ENCODE peak calls at places on chromosomes 3 and 15, in five cellular contexts. One of them, this sample, is unnamed.

GRCh38 chr3:138093721-138094120 is 21.7 kb downstream of the DZIP1L start:
- DNase-seq in CD4-positive, alpha-beta T cell: no peak
- DNase-seq in heart right ventricle: no peak
- DNase-seq in GM23248: no peak
- DNase-seq in spleen: no peak
- DNase-seq in this sample: no peak

GRCh38 chr3:109118584-109118983 is 650 bp upstream of the MORC1 start:
- DNase-seq in CD4-positive, alpha-beta T cell: no peak
- DNase-seq in heart right ventricle: no peak
- DNase-seq in GM23248: no peak
- DNase-seq in spleen: no peak
- DNase-seq in this sample: no peak

GRCh38 chr3:180048108-180048507 is 11.4 kb upstream of the PEX5L start:
- DNase-seq in CD4-positive, alpha-beta T cell: no peak
- DNase-seq in heart right ventricle: no peak
- DNase-seq in GM23248: no peak
- DNase-seq in spleen: no peak
- DNase-seq in this sample: no peak

GRCh38 chr3:187165144-187165543 is 25.8 kb upstream of the RPL39L start:
- DNase-seq in CD4-positive, alpha-beta T cell: peak; percentile 11
- DNase-seq in heart right ventricle: peak; percentile 45
- DNase-seq in GM23248: peak; percentile 67
- DNase-seq in spleen: no peak
- DNase-seq in this sample: no peak

GRCh38 chr3:54831091-54831490 is 96.8 kb downstream of the LRTM1 start:
- DNase-seq in CD4-positive, alpha-beta T cell: no peak
- DNase-seq in heart right ventricle: no peak
- DNase-seq in GM23248: no peak
- DNase-seq in spleen: no peak
- DNase-seq in this sample: no peak

GRCh38 chr3:66582721-66583141 is 81.9 kb upstream of the LRIG1 start:
- DNase-seq in CD4-positive, alpha-beta T cell: peak; percentile 21
- DNase-seq in heart right ventricle: no peak
- DNase-seq in GM23248: peak; percentile 52
- DNase-seq in spleen: peak; percentile 83
- DNase-seq in this sample: no peak

GRCh38 chr15:66163553-66163952 is 90.0 kb downstream of the MEGF11 start:
- DNase-seq in CD4-positive, alpha-beta T cell: no peak
- DNase-seq in heart right ventricle: no peak
- DNase-seq in GM23248: no peak
- DNase-seq in spleen: no peak
- DNase-seq in this sample: no peak

GRCh38 chr15:39969871-39970270 is 36.0 kb downstream of the EIF2AK4 start:
- DNase-seq in CD4-positive, alpha-beta T cell: no peak
- DNase-seq in heart right ventricle: peak; percentile 43
- DNase-seq in GM23248: peak; percentile 79
- DNase-seq in spleen: no peak
- DNase-seq in this sample: peak; percentile 71

GRCh38 chr15:55775316-55775715 is 32.4 kb upstream of the PRTG start:
- DNase-seq in CD4-positive, alpha-beta T cell: no peak
- DNase-seq in heart right ventricle: no peak
- DNase-seq in GM23248: peak; percentile 29
- DNase-seq in spleen: no peak
- DNase-seq in this sample: no peak

GRCh38 chr3:142993958-142994442 is 7.4 kb upstream of the U2SURP start:
- DNase-seq in CD4-positive, alpha-beta T cell: peak; percentile 30
- DNase-seq in heart right ventricle: peak; percentile 44
- DNase-seq in GM23248: peak; percentile 79
- DNase-seq in spleen: no peak
- DNase-seq in this sample: no peak

GRCh38 chr3:156677120-156677479 is 2.7 kb downstream of the TIPARP start:
- DNase-seq in CD4-positive, alpha-beta T cell: no peak
- DNase-seq in heart right ventricle: no peak
- DNase-seq in GM23248: peak; percentile 27
- DNase-seq in spleen: no peak
- DNase-seq in this sample: no peak

GRCh38 chr3:187678869-187679268 is 8.7 kb upstream of the SST start:
- DNase-seq in CD4-positive, alpha-beta T cell: no peak
- DNase-seq in heart right ventricle: peak; percentile 49
- DNase-seq in GM23248: peak; percentile 86
- DNase-seq in spleen: no peak
- DNase-seq in this sample: no peak

GRCh38 chr3:129992781-129993180 is 18.3 kb downstream of the TRH start:
- DNase-seq in CD4-positive, alpha-beta T cell: no peak
- DNase-seq in heart right ventricle: no peak
- DNase-seq in GM23248: peak; percentile 23
- DNase-seq in spleen: no peak
- DNase-seq in this sample: no peak

GRCh38 chr3:124281453-124282316 is 289.8 kb upstream of the ROPN1 start:
- DNase-seq in CD4-positive, alpha-beta T cell: no peak
- DNase-seq in heart right ventricle: peak; percentile 56
- DNase-seq in GM23248: peak; percentile 58
- DNase-seq in spleen: no peak
- DNase-seq in this sample: no peak

GRCh38 chr3:43707998-43708397 is 17.3 kb downstream of the ABHD5 start:
- DNase-seq in CD4-positive, alpha-beta T cell: no peak
- DNase-seq in heart right ventricle: no peak
- DNase-seq in GM23248: peak; percentile 93
- DNase-seq in spleen: no peak
- DNase-seq in this sample: no peak

GRCh38 chr15:67878647-67879293 is 38.9 kb upstream of the RNU6-1 start:
- DNase-seq in CD4-positive, alpha-beta T cell: no peak
- DNase-seq in heart right ventricle: no peak
- DNase-seq in GM23248: no peak
- DNase-seq in spleen: no peak
- DNase-seq in this sample: no peak

GRCh38 chr3:81696090-81696489 is 65.4 kb downstream of the GBE1 start:
- DNase-seq in CD4-positive, alpha-beta T cell: no peak
- DNase-seq in heart right ventricle: no peak
- DNase-seq in GM23248: no peak
- DNase-seq in spleen: no peak
- DNase-seq in this sample: no peak

GRCh38 chr3:105353485-105354161 is 13.1 kb upstream of the ALCAM start:
- DNase-seq in CD4-positive, alpha-beta T cell: no peak
- DNase-seq in heart right ventricle: no peak
- DNase-seq in GM23248: no peak
- DNase-seq in spleen: peak; percentile 73
- DNase-seq in this sample: peak; percentile 64

GRCh38 chr15:67782592-67782991 is 42.7 kb upstream of the SKOR1 start:
- DNase-seq in CD4-positive, alpha-beta T cell: no peak
- DNase-seq in heart right ventricle: no peak
- DNase-seq in GM23248: no peak
- DNase-seq in spleen: no peak
- DNase-seq in this sample: no peak

GRCh38 chr3:71847794-71848193 is 62.8 kb upstream of the PROK2 start:
- DNase-seq in CD4-positive, alpha-beta T cell: no peak
- DNase-seq in heart right ventricle: no peak
- DNase-seq in GM23248: no peak
- DNase-seq in spleen: no peak
- DNase-seq in this sample: no peak

GRCh38 chr15:25208735-25209134 is 230.1 kb downstream of the UBE3A start:
- DNase-seq in CD4-positive, alpha-beta T cell: no peak
- DNase-seq in heart right ventricle: no peak
- DNase-seq in GM23248: no peak
- DNase-seq in spleen: no peak
- DNase-seq in this sample: no peak
- H3K9me3 ChIP-seq in CD4-positive, alpha-beta T cell: peaks cover 8% of the 10 kb centered on the region
- H3K9me3 ChIP-seq in heart right ventricle: no peaks in the 10 kb centered on the region
- H3K9me3 ChIP-seq in GM23248: no peaks in the 10 kb centered on the region
- H3K9me3 ChIP-seq in spleen: no peaks in the 10 kb centered on the region
- H3K9me3 ChIP-seq in this sample: no peaks in the 10 kb centered on the region

GRCh38 chr3:12974316-12974715 is 98.9 kb downstream of the IQSEC1 start:
- DNase-seq in CD4-positive, alpha-beta T cell: no peak
- DNase-seq in heart right ventricle: no peak
- DNase-seq in GM23248: no peak
- DNase-seq in spleen: no peak
- DNase-seq in this sample: peak; percentile 25
- H3K27ac ChIP-seq in CD4-positive, alpha-beta T cell: no peak overlapping the region
- H3K27ac ChIP-seq in heart right ventricle: no peak overlapping the region
- H3K27ac ChIP-seq in GM23248: no peak overlapping the region
- H3K27ac ChIP-seq in spleen: peak overlapping the region; percentile 46
- H3K27ac ChIP-seq in this sample: no peak overlapping the region

DNA sequence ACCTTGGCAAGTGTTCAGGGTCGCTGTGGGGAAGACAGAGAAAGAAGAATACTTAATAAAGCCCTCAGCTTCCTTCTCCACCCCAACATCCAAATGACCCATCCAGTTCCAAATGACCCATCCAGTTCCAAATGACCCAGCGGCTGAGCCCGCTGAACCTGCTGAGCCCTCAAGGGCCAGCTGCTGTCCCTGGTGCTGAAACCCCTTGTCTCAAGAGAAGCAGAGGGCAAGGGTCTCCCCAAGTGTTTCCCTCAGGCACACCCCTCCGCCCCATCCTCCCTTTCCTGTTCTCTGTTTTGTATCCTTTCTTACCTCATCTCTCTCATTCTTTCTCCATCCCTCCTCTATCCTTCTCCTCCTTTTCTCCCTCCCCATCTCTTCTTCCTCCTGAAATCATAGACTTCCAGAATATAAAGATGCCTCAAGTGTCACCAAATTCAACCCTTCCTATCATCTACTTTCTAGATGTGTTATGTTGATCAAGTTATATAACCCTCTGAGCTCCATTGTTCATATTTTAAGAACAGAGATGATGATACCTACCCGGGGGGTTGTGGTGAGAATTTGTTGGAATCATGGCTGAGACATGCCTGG is 29.0 kb downstream of the CCDC33 start:
- DNase-seq in CD4-positive, alpha-beta T cell: no peak
- DNase-seq in heart right ventricle: peak; percentile 31
- DNase-seq in GM23248: peak; percentile 51
- DNase-seq in spleen: no peak
- DNase-seq in this sample: no peak
- H3K27me3 ChIP-seq in CD4-positive, alpha-beta T cell: peaks cover 14% of the 10 kb centered on the region
- H3K27me3 ChIP-seq in heart right ventricle: peaks cover 46% of the 10 kb centered on the region
- H3K27me3 ChIP-seq in GM23248: peaks cover 38% of the 10 kb centered on the region
- H3K27me3 ChIP-seq in spleen: no peaks in the 10 kb centered on the region
- H3K27me3 ChIP-seq in this sample: peaks cover 59% of the 10 kb centered on the region

GRCh38 chr3:161489390-161489789 is 7.2 kb upstream of the OTOL1 start:
- DNase-seq in CD4-positive, alpha-beta T cell: no peak
- DNase-seq in heart right ventricle: no peak
- DNase-seq in GM23248: no peak
- DNase-seq in spleen: no peak
- DNase-seq in this sample: no peak

DNA sequence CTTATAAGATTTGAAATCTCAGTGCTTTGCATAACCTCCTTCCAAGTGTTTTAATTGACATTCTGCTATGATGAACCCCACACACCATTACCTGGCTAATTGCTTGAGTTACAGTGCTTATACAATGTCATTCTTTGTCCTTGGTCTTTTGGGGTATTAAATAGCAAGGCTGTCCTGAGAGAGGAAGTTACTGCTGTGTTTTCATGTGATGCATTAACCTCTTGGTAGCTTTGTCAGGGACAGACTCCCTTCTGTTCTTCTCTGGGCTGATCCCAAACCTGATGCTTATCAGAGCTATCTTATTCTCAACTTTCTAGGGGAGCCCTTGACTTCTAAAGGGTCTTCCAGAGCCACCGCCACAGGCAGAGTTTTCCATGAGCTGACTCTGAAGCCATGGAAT is 12.4 kb upstream of the OTOL1 start:
- DNase-seq in CD4-positive, alpha-beta T cell: no peak
- DNase-seq in heart right ventricle: no peak
- DNase-seq in GM23248: no peak
- DNase-seq in spleen: no peak
- DNase-seq in this sample: no peak
- H3K9me3 ChIP-seq in CD4-positive, alpha-beta T cell: no peaks in the 10 kb centered on the region
- H3K9me3 ChIP-seq in heart right ventricle: no peaks in the 10 kb centered on the region
- H3K9me3 ChIP-seq in GM23248: no peaks in the 10 kb centered on the region
- H3K9me3 ChIP-seq in spleen: no peaks in the 10 kb centered on the region
- H3K9me3 ChIP-seq in this sample: no peaks in the 10 kb centered on the region

GRCh38 chr3:107629556-107629955 is 106.8 kb downstream of the BBX start:
- DNase-seq in CD4-positive, alpha-beta T cell: no peak
- DNase-seq in heart right ventricle: no peak
- DNase-seq in GM23248: no peak
- DNase-seq in spleen: no peak
- DNase-seq in this sample: no peak

GRCh38 chr3:107632576-107632975 is 109.8 kb downstream of the BBX start:
- DNase-seq in CD4-positive, alpha-beta T cell: no peak
- DNase-seq in heart right ventricle: no peak
- DNase-seq in GM23248: no peak
- DNase-seq in spleen: no peak
- DNase-seq in this sample: no peak

GRCh38 chr3:107633327-107634141 is 110.8 kb downstream of the BBX start:
- DNase-seq in CD4-positive, alpha-beta T cell: no peak
- DNase-seq in heart right ventricle: no peak
- DNase-seq in GM23248: no peak
- DNase-seq in spleen: no peak
- DNase-seq in this sample: no peak

GRCh38 chr3:107627962-107628542 is 105.3 kb downstream of the BBX start:
- DNase-seq in CD4-positive, alpha-beta T cell: no peak
- DNase-seq in heart right ventricle: no peak
- DNase-seq in GM23248: peak; percentile 18
- DNase-seq in spleen: no peak
- DNase-seq in this sample: no peak

DNA sequence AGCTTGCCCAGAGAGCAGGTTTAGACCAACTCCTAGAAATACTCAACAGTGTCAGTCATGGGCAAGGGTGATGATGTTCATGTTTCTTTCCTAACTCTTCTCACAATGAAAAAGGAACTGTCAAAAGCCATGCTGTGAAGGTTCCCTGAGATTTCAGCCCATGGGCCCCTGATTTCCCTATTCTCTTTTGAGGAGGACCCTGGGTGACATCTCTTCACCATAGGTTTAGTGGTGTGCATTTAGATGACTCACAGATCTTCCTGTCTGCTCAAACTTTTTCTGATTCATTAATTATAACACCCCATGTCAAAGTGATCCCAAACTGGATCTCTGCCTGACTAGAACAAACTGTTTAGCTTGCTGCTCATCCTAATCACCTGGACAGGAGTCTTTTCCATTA is 108.0 kb downstream of the BBX start:
- DNase-seq in CD4-positive, alpha-beta T cell: no peak
- DNase-seq in heart right ventricle: no peak
- DNase-seq in GM23248: no peak
- DNase-seq in spleen: no peak
- DNase-seq in this sample: no peak
- H3K27ac ChIP-seq in CD4-positive, alpha-beta T cell: no peak overlapping the region
- H3K27ac ChIP-seq in heart right ventricle: no peak overlapping the region
- H3K27ac ChIP-seq in GM23248: no peak overlapping the region
- H3K27ac ChIP-seq in spleen: peak overlapping the region; percentile 47
- H3K27ac ChIP-seq in this sample: no peak overlapping the region

DNA sequence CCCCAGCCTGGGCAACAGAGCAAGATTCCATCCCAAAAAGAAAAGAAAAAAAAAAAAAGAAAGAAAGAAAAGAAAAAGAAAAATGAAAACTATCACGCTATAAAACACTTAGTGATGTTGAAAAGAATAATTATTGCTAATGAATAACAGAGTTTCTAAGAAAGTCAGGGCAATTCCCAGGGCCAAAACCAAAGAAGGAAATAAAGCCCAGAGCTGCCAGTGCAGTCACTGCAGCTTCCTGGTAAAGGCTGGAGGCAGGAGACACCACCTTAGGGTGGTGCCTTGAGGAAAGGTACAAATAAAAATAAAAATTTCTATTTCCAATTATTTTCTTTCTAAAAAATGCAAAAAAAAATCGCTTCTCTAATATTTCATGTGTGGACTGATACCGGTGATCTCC is 19.7 kb upstream of the UACA start:
- DNase-seq in CD4-positive, alpha-beta T cell: no peak
- DNase-seq in heart right ventricle: no peak
- DNase-seq in GM23248: no peak
- DNase-seq in spleen: no peak
- DNase-seq in this sample: no peak
- H3K27me3 ChIP-seq in CD4-positive, alpha-beta T cell: peaks cover 8% of the 10 kb centered on the region
- H3K27me3 ChIP-seq in heart right ventricle: no peaks in the 10 kb centered on the region
- H3K27me3 ChIP-seq in GM23248: no peaks in the 10 kb centered on the region
- H3K27me3 ChIP-seq in spleen: no peaks in the 10 kb centered on the region
- H3K27me3 ChIP-seq in this sample: peaks cover 3% of the 10 kb centered on the region

This sample was measured in left lung.